ENCODE peak calls at places on chromosomes 4 and X, in four cellular contexts. One of them, this sample, is unnamed.

GRCh38 chrX:115147220-115147619 is 42.0 kb upstream of the RBMXL3 start:
- DNase-seq in hippocampal formation: no peak
- DNase-seq in breast epithelium: no peak
- DNase-seq in epithelial cell of prostate: no peak
- DNase-seq in this sample: peak

GRCh38 chr4:119300388-119301131 is 21.4 kb downstream of the FABP2 start:
- DNase-seq in hippocampal formation: no peak
- DNase-seq in breast epithelium: peak
- DNase-seq in epithelial cell of prostate: peak
- DNase-seq in this sample: peak

GRCh38 chr4:158176108-158176507 is 3.3 kb upstream of the GASK1B start:
- DNase-seq in hippocampal formation: no peak
- DNase-seq in epithelial cell of prostate: no peak
- DNase-seq in breast epithelium: peak
- DNase-seq in this sample: peak

GRCh38 chr4:181193162-181193930 is 1049.9 kb upstream of the TENM3 start:
- DNase-seq in epithelial cell of prostate: no peak
- DNase-seq in hippocampal formation: no peak
- DNase-seq in breast epithelium: no peak
- DNase-seq in this sample: peak

GRCh38 chrX:121479406-121479805 is 432.0 kb downstream of the GLUD2 start:
- DNase-seq in epithelial cell of prostate: no peak
- DNase-seq in hippocampal formation: no peak
- DNase-seq in breast epithelium: no peak
- DNase-seq in this sample: no peak

GRCh38 chrX:144732588-144732987 is 514.7 kb upstream of the SPANXN1 start:
- DNase-seq in hippocampal formation: no peak
- DNase-seq in breast epithelium: no peak
- DNase-seq in epithelial cell of prostate: no peak
- DNase-seq in this sample: no peak

GRCh38 chr4:8725845-8726244 is 133.3 kb downstream of the CPZ start:
- DNase-seq in breast epithelium: no peak
- DNase-seq in hippocampal formation: no peak
- DNase-seq in epithelial cell of prostate: no peak
- DNase-seq in this sample: no peak

GRCh38 chr4:48653217-48654014 is 126.7 kb downstream of the FRYL start:
- DNase-seq in epithelial cell of prostate: no peak
- DNase-seq in hippocampal formation: peak
- DNase-seq in breast epithelium: peak
- DNase-seq in this sample: peak

GRCh38 chr4:52660643-52661042 is 1.5 kb upstream of the USP46 start:
- DNase-seq in epithelial cell of prostate: no peak
- DNase-seq in breast epithelium: no peak
- DNase-seq in hippocampal formation: no peak
- DNase-seq in this sample: no peak

GRCh38 chr4:129254126-129254525 is 158.2 kb downstream of the C4orf33 start:
- DNase-seq in epithelial cell of prostate: no peak
- DNase-seq in breast epithelium: no peak
- DNase-seq in hippocampal formation: no peak
- DNase-seq in this sample: no peak

GRCh38 chr4:7725951-7726350 is 213.7 kb downstream of the AFAP1 start:
- DNase-seq in hippocampal formation: no peak
- DNase-seq in epithelial cell of prostate: no peak
- DNase-seq in breast epithelium: no peak
- DNase-seq in this sample: no peak

GRCh38 chr4:115119804-115120352 is 6.5 kb upstream of the NDST4 start:
- DNase-seq in hippocampal formation: no peak
- DNase-seq in epithelial cell of prostate: no peak
- DNase-seq in breast epithelium: no peak
- DNase-seq in this sample: no peak

GRCh38 chrX:80550722-80551121 is 130.5 kb downstream of the TENT5D start:
- DNase-seq in hippocampal formation: no peak
- DNase-seq in breast epithelium: no peak
- DNase-seq in epithelial cell of prostate: no peak
- DNase-seq in this sample: no peak

GRCh38 chrX:140525448-140525847 is 20.6 kb upstream of the SOX3 start:
- DNase-seq in epithelial cell of prostate: no peak
- DNase-seq in breast epithelium: no peak
- DNase-seq in hippocampal formation: no peak
- DNase-seq in this sample: no peak

GRCh38 chr4:3628868-3629175 is 96.6 kb upstream of the LRPAP1 start:
- DNase-seq in breast epithelium: no peak
- DNase-seq in hippocampal formation: no peak
- DNase-seq in epithelial cell of prostate: no peak
- DNase-seq in this sample: no peak

GRCh38 chr4:142238589-142238988 is 602.2 kb downstream of the IL15 start:
- DNase-seq in breast epithelium: no peak
- DNase-seq in hippocampal formation: no peak
- DNase-seq in epithelial cell of prostate: no peak
- DNase-seq in this sample: peak

GRCh38 chr4:83993774-83994173 is 457.9 kb downstream of the GPAT3 start:
- DNase-seq in breast epithelium: no peak
- DNase-seq in hippocampal formation: no peak
- DNase-seq in epithelial cell of prostate: no peak
- DNase-seq in this sample: no peak

GRCh38 chrX:2710496-2710895 is 19.4 kb downstream of the CD99 start:
- DNase-seq in epithelial cell of prostate: peak
- DNase-seq in breast epithelium: no peak
- DNase-seq in hippocampal formation: no peak
- DNase-seq in this sample: peak

GRCh38 chrX:39725928-39726619 is 371.7 kb downstream of the BCOR start:
- DNase-seq in breast epithelium: peak
- DNase-seq in epithelial cell of prostate: no peak
- DNase-seq in hippocampal formation: no peak
- DNase-seq in this sample: peak

GRCh38 chr4:156476359-156476758 is 495.2 kb downstream of the PDGFC start:
- DNase-seq in hippocampal formation: no peak
- DNase-seq in epithelial cell of prostate: peak
- DNase-seq in breast epithelium: no peak
- DNase-seq in this sample: peak

GRCh38 chr4:113760094-113760851 is 1.3 kb downstream of the CAMK2D start:
- DNase-seq in breast epithelium: no peak
- DNase-seq in epithelial cell of prostate: no peak
- DNase-seq in hippocampal formation: no peak
- DNase-seq in this sample: peak

GRCh38 chrX:136781180-136781797 is 557 bp upstream of the ARHGEF6 start:
- DNase-seq in epithelial cell of prostate: no peak
- DNase-seq in hippocampal formation: no peak
- DNase-seq in breast epithelium: no peak
- DNase-seq in this sample: no peak

GRCh38 chr4:113636438-113636818 is 125.1 kb downstream of the CAMK2D start:
- DNase-seq in breast epithelium: no peak
- DNase-seq in epithelial cell of prostate: no peak
- DNase-seq in hippocampal formation: no peak
- DNase-seq in this sample: no peak

GRCh38 chrX:12974217-12974796 is 603 bp upstream of the TMSB4X start:
- DNase-seq in epithelial cell of prostate: no peak
- DNase-seq in hippocampal formation: peak
- DNase-seq in breast epithelium: peak
- DNase-seq in this sample: peak

GRCh38 chr4:112881842-112882241 is 167.6 kb upstream of the ANK2 start:
- DNase-seq in epithelial cell of prostate: no peak
- DNase-seq in hippocampal formation: no peak
- DNase-seq in breast epithelium: no peak
- DNase-seq in this sample: no peak

GRCh38 chrX:39308126-39308525 is 506.9 kb downstream of the MID1IP1 start:
- DNase-seq in hippocampal formation: no peak
- DNase-seq in epithelial cell of prostate: no peak
- DNase-seq in breast epithelium: no peak
- DNase-seq in this sample: no peak

GRCh38 chr4:140186651-140187315 is 32.8 kb upstream of the MAML3 start:
- DNase-seq in epithelial cell of prostate: peak
- DNase-seq in hippocampal formation: no peak
- DNase-seq in breast epithelium: peak
- DNase-seq in this sample: peak

GRCh38 chrX:10769696-10770619 is 149.6 kb upstream of the MID1 start:
- DNase-seq in hippocampal formation: no peak
- DNase-seq in breast epithelium: no peak
- DNase-seq in epithelial cell of prostate: no peak
- DNase-seq in this sample: peak